ENCODE peak calls at places on chromosomes 5 and 9, in eight cellular contexts. S is right lobe of liver, G is lower lobe of right lung, I is right atrium auricular region, Z is breast epithelium, X is left ventricle myocardium inferior, O is A549, R is mammary epithelial cell. P is an unnamed sample.

GRCh38 chr9:6827370-6827949 is 69.7 kb downstream of the KDM4C start:
- DNase-seq in S (no peak), G (no peak), I (no peak), Z (no peak), X (no peak), O (peak; percentile 47), R (peak; percentile 20), P (no peak)

GRCh38 chr9:99361827-99362226 is 139.7 kb downstream of the SEC61B start:
- DNase-seq in S (no peak), G (no peak), I (no peak), Z (no peak), X (no peak), O (no peak), R (no peak), P (no peak)

GRCh38 chr9:82168585-82168984 is 180.0 kb downstream of the SPATA31D1 start:
- DNase-seq in S (no peak), G (no peak), I (no peak), Z (no peak), X (no peak), O (no peak), R (peak; percentile 91), P (no peak)

GRCh38 chr5:106875591-106876297 is 795.0 kb downstream of the EFNA5 start:
- DNase-seq in S (no peak), G (no peak), I (no peak), Z (no peak), X (no peak), O (peak; percentile 58), R (peak; percentile 30), P (no peak)

GRCh38 chr5:134436523-134437339 is 25.1 kb upstream of the CDKN2AIPNL start:
- DNase-seq in S (peak; percentile 88), G (peak; percentile 93), I (peak; percentile 80), Z (peak; percentile 88), X (peak; percentile 62), O (peak; percentile 75), R (peak; percentile 55), P (peak; percentile 92)

GRCh38 chr9:8871796-8872470 is 1072.4 kb upstream of the DMAC1 start:
- DNase-seq in S (no peak), G (no peak), I (no peak), Z (no peak), X (no peak), O (no peak), R (no peak), P (no peak)

GRCh38 chr9:91376239-91376638 is 14.5 kb upstream of the AUH start:
- DNase-seq in S (no peak), G (no peak), I (no peak), Z (no peak), X (no peak), O (no peak), R (no peak), P (no peak)

GRCh38 chr5:77774981-77775772 is 962 bp downstream of the TBCA start:
- DNase-seq in S (no peak), G (no peak), I (no peak), Z (no peak), X (no peak), O (peak; percentile 65), R (no peak), P (no peak)

GRCh38 chr9:121138973-121139372 is 62.7 kb downstream of the RAB14 start:
- DNase-seq in S (no peak), G (no peak), I (no peak), Z (no peak), X (no peak), O (no peak), R (no peak), P (no peak)

GRCh38 chr5:89849819-89850515 is 559.6 kb downstream of the CETN3 start:
- DNase-seq in S (no peak), G (no peak), I (no peak), Z (no peak), X (no peak), O (no peak), R (no peak), P (no peak)

GRCh38 chr9:2053883-2054845 is 39.0 kb downstream of the SMARCA2 start:
- DNase-seq in S (no peak), G (no peak), I (no peak), Z (peak; percentile 26), X (no peak), O (no peak), R (peak; percentile 26), P (no peak)

DNA sequence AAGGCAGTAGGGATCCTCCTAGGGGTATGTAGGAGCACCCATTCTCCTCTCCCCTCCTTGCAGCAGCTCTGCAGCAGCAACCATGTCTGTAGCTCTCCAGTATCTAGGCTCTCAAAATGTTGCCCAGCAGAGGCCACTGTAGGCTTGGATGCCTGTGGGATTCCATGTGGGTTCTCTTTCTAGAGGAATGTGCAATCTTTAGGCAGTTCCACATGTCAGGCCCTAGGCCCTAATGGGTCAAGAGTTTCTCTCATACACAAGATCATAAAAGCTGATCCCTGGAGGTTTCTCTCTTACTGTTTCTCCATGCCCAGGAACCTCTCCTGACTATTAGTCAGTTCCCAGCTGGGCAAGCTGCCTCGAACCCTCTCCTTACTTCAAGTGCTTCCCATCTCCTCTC is 215.8 kb downstream of the FRMD3 start:
- DNase-seq in S (no peak), G (no peak), I (no peak), Z (no peak), X (no peak), O (no peak), R (no peak), P (no peak)
- TF ChIP-seq CTCF in S (no peak), G (no peak), I (no peak), Z (no peak), X (no peak), O (no peak), R (no peak), P (no peak)

GRCh38 chr9:3513265-3513818 is 12.5 kb downstream of the RFX3 start:
- DNase-seq in S (no peak), G (no peak), I (no peak), Z (no peak), X (no peak), O (no peak), R (no peak), P (no peak)
- H3K4me1 ChIP-seq in S (no peaks in the 10 kb centered on the region), G (peaks cover 7% of the 10 kb centered on the region), I (peaks cover 11% of the 10 kb centered on the region), Z (no peaks in the 10 kb centered on the region), X (peaks cover 13% of the 10 kb centered on the region), O (peaks cover 52% of the 10 kb centered on the region), R (no peaks in the 10 kb centered on the region), P (peaks cover 5% of the 10 kb centered on the region)

DNA sequence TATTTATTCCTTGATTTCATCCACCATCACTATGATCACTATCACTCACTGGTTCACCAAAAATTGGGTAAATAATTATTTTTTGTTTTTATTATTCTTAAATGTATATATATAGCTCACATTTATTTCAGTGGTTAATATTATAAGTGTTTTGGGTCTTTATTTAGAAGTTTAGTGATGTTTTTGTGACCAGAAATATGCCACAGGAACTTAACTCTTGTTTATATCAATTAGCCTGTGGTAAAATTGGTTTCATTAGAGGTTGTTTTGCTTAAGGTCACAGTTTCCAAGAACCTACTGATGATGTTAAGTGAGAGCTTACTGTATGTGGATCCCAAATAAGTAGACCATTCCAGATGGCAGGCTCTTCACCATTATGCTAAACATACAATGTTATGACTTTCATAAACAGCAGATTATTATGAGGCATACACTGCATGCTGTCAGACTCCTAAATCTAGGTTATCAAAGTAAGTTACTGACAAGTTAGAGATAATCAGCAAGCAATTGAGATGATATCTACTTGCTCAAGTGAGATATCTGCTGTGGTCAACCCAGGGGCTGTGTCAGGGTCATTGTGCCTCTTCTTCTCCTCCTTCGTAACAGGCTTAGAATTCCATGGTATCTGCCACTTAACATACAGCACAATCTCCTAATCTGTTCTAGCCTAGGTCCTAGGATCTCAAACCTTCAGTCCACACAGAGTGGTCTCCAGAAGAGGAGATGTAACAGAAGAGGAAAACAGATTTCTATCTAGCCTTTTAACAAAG is 57.6 kb downstream of the NR3C1 start:
- DNase-seq in S (no peak), G (no peak), I (no peak), Z (no peak), X (no peak), O (no peak), R (no peak), P (no peak)
- H3K27ac ChIP-seq in S (no peak overlapping the region), G (no peak overlapping the region), I (peak overlapping the region; percentile 42), Z (no peak overlapping the region), X (peak overlapping the region; percentile 72), O (no peak overlapping the region), R (no peak overlapping the region), P (no peak overlapping the region)

GRCh38 chr9:37413311-37413710 is 9.2 kb upstream of the GRHPR start:
- DNase-seq in S (no peak), G (no peak), I (no peak), Z (no peak), X (no peak), O (no peak), R (peak; percentile 52), P (no peak)

GRCh38 chr9:37408933-37409710 is 13.4 kb upstream of the GRHPR start:
- DNase-seq in S (no peak), G (no peak), I (no peak), Z (no peak), X (no peak), O (no peak), R (no peak), P (no peak)

GRCh38 chr9:37412431-37413151 is 9.9 kb upstream of the GRHPR start:
- DNase-seq in S (no peak), G (no peak), I (no peak), Z (peak; percentile 69), X (no peak), O (no peak), R (peak; percentile 89), P (no peak)

GRCh38 chr9:37410354-37410861 is 12.1 kb upstream of the GRHPR start:
- DNase-seq in S (no peak), G (no peak), I (no peak), Z (no peak), X (no peak), O (no peak), R (no peak), P (no peak)

GRCh38 chr9:37410969-37411785 is 11.3 kb upstream of the GRHPR start:
- DNase-seq in S (no peak), G (no peak), I (no peak), Z (no peak), X (no peak), O (peak; percentile 31), R (peak; percentile 25), P (no peak)
- TF ChIP-seq CTCF in S (peak; percentile 16), G (no peak), I (no peak), Z (no peak), X (peak; percentile 13), O (peak; percentile 13), R (peak; percentile 24), P (no peak)

GRCh38 chr5:38465045-38465444 is 91.4 kb downstream of the LIFR start:
- DNase-seq in S (no peak), G (no peak), I (no peak), Z (no peak), X (no peak), O (no peak), R (no peak), P (no peak)
- H3K4me1 ChIP-seq in S (no peaks in the 10 kb centered on the region), G (peaks cover 43% of the 10 kb centered on the region), I (peaks cover 74% of the 10 kb centered on the region), Z (peaks cover 38% of the 10 kb centered on the region), X (peaks cover 77% of the 10 kb centered on the region), O (peaks cover 62% of the 10 kb centered on the region), R (peaks cover 68% of the 10 kb centered on the region), P (peaks cover 47% of the 10 kb centered on the region)

DNA sequence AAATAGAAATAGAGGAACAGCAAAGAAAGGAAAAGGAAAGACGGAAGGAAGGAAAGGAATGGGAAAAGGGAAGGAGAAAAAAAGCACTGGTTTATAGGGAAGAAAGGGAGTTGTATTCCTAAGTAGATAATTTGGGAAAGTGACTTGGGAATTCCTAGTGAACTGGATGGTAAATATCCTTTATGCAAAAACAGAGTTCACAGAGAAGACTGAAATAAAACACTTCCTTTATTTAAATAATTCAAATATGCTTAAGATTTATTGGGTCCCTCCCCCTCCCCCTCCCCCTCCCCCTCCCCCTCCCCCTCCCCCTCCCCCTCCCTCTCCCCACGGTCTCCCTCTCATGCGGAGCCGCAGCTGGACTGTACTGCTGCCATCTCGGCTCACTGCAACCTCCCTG is 69.4 kb downstream of the PJA2 start:
- DNase-seq in S (no peak), G (no peak), I (no peak), Z (no peak), X (no peak), O (no peak), R (no peak), P (no peak)
- H3K27ac ChIP-seq in S (no peak overlapping the region), G (no peak overlapping the region), I (no peak overlapping the region), Z (no peak overlapping the region), X (no peak overlapping the region), O (no peak overlapping the region), R (no peak overlapping the region), P (no peak overlapping the region)

P was measured in upper lobe of right lung.